ENCODE peak calls at places on chromosomes 6 and 20, in nine cellular contexts. W is T-cell; H is Right ventricle myocardium superior; P is SHP77 treated with DMSO at 0.1 percent for 48 hours; T is stimulated activated CD4-positive, alpha-beta T cell treated with anti-CD3 and anti-CD28 coated beads, Interleukin-1b, Interleukin-23, amount 100 ng/mL, for 1 hour; D is NCI-H1105 treated with DMSO at 0.1 percent for 48 hours; Y is A549; U is brain microvascular endothelial cell; S is fibroblast of lung. X is an unnamed sample.

GRCh38 chr6:16523550-16524379 is 237.5 kb downstream of the ATXN1 start:
- DNase-seq in W (no peak), H (no peak), P (no peak), T (no peak), D (no peak), Y (no peak), U (peak), S (peak), X (no peak)

GRCh38 chr6:46262928-46263708 is 92.3 kb upstream of the ENPP5 start:
- DNase-seq in W (no peak), H (no peak), P (no peak), T (no peak), D (no peak), Y (no peak), U (no peak), S (no peak), X (no peak)

GRCh38 chr20:34299925-34300806 is 3.0 kb downstream of the AHCY start:
- DNase-seq in W (no peak), H (no peak), P (no peak), T (no peak), D (peak), Y (no peak), U (no peak), S (no peak), X (no peak)

GRCh38 chr6:93419304-93420162 is at the start of gene EPHA7:
- DNase-seq in W (no peak), H (peak), P (peak), T (peak), D (peak), Y (peak), U (peak), S (peak), X (peak)

GRCh38 chr20:58494923-58495622 is 20.1 kb downstream of the APCDD1L start:
- DNase-seq in W (no peak), H (no peak), P (no peak), T (no peak), D (no peak), Y (no peak), U (no peak), S (no peak), X (no peak)

GRCh38 chr20:40564997-40565680 is 123.9 kb downstream of the MAFB start:
- DNase-seq in W (no peak), H (no peak), P (no peak), T (no peak), D (no peak), Y (peak), U (peak), S (peak), X (peak)

GRCh38 chr6:5087389-5087788 is 2.2 kb downstream of the PPP1R3G start:
- DNase-seq in W (no peak), H (peak), P (no peak), T (no peak), D (no peak), Y (no peak), U (no peak), S (no peak), X (no peak)

GRCh38 chr6:107870379-107870778 is 46.3 kb upstream of the SCML4 start:
- DNase-seq in W (no peak), H (no peak), P (no peak), T (no peak), D (no peak), Y (no peak), U (peak), S (peak), X (no peak)

GRCh38 chr6:23547851-23548250 is 578.2 kb upstream of the NRSN1 start:
- DNase-seq in W (no peak), H (no peak), P (no peak), T (no peak), D (no peak), Y (no peak), U (no peak), S (no peak), X (no peak)

GRCh38 chr6:106098383-106099234 is 12.5 kb downstream of the PRDM1 start:
- DNase-seq in W (peak), H (no peak), P (no peak), T (peak), D (peak), Y (no peak), U (peak), S (peak), X (no peak)

GRCh38 chr6:164108869-164109769 is 694.6 kb downstream of the QKI start:
- DNase-seq in W (peak), H (peak), P (no peak), T (no peak), D (no peak), Y (no peak), U (no peak), S (peak), X (no peak)

GRCh38 chr6:108862479-108863191 is 14.4 kb downstream of the ARMC2 start:
- DNase-seq in W (no peak), H (peak), P (no peak), T (no peak), D (no peak), Y (no peak), U (no peak), S (no peak), X (no peak)

GRCh38 chr20:62069741-62070216 is 4.1 kb upstream of the TAF4 start:
- DNase-seq in W (no peak), H (no peak), P (no peak), T (no peak), D (no peak), Y (no peak), U (peak), S (peak), X (no peak)

GRCh38 chr20:36526521-36527011 is 14.8 kb upstream of the MYL9 start:
- DNase-seq in W (no peak), H (no peak), P (no peak), T (no peak), D (no peak), Y (no peak), U (no peak), S (no peak), X (no peak)

GRCh38 chr20:59771506-59772372 is 161.7 kb downstream of the SYCP2 start:
- DNase-seq in W (no peak), H (peak), P (no peak), T (no peak), D (peak), Y (no peak), U (no peak), S (no peak), X (no peak)

X was measured in smooth muscle cell of the brain vasculature.